ENCODE peak calls at places on chromosomes 12 and 14, in ten cellular contexts. Y is AG09309; Z is uterus; T is fibroblast of mammary gland; S is A549; J is H1; D is mammary epithelial cell; U is Caco-2; E is cardiac fibroblast; M is CD8-positive, alpha-beta T cell. Q is an unnamed sample.

GRCh38 chr12:84661732-84662326 is 250.8 kb downstream of the SLC6A15 start:
- DNase-seq in Y (peak; percentile 54), Z (no peak), T (peak; percentile 57), S (no peak), J (no peak), D (peak; percentile 32), U (no peak), E (peak; percentile 3), M (no peak), Q (peak; percentile 45)

GRCh38 chr12:65355461-65355860 is 77.0 kb downstream of the MSRB3 start:
- DNase-seq in Y (no peak), Z (no peak), T (peak; percentile 55), S (no peak), J (no peak), D (no peak), U (no peak), E (peak; percentile 30), M (no peak), Q (peak; percentile 70)

GRCh38 chr12:114913871-114914801 is 230.2 kb upstream of the TBX3 start:
- DNase-seq in Y (peak; percentile 25), Z (no peak), T (peak; percentile 91), S (peak; percentile 44), J (no peak), D (peak; percentile 77), U (no peak), E (peak; percentile 47), M (no peak), Q (peak; percentile 24)

GRCh38 chr12:100687686-100688085 is 106.9 kb upstream of the ANO4 start:
- DNase-seq in Y (no peak), Z (no peak), T (no peak), S (no peak), J (no peak), D (no peak), U (no peak), E (no peak), M (no peak), Q (no peak)

GRCh38 chr12:91952916-91953315 is 192.7 kb downstream of the BTG1 start:
- DNase-seq in Y (no peak), Z (no peak), T (no peak), S (no peak), J (no peak), D (no peak), U (peak; percentile 7), E (no peak), M (no peak), Q (no peak)

GRCh38 chr14:56580317-56580711 is 716 bp downstream of the TMEM260 start:
- DNase-seq in Y (no peak), Z (no peak), T (no peak), S (no peak), J (no peak), D (no peak), U (no peak), E (no peak), M (no peak), Q (no peak)

GRCh38 chr12:49293056-49293956 is 1.6 kb upstream of the PRPH start:
- DNase-seq in Y (no peak), Z (peak; percentile 56), T (no peak), S (no peak), J (no peak), D (no peak), U (no peak), E (no peak), M (no peak), Q (no peak)

GRCh38 chr12:29616664-29617409 is 119.4 kb upstream of the OVCH1 start:
- DNase-seq in Y (no peak), Z (no peak), T (peak; percentile 99), S (no peak), J (no peak), D (peak; percentile 92), U (no peak), E (peak; percentile 97), M (no peak), Q (peak; percentile 90)

GRCh38 chr14:105026789-105027563 is 6.1 kb upstream of the CDCA4 start:
- DNase-seq in Y (no peak), Z (no peak), T (peak; percentile 80), S (no peak), J (no peak), D (no peak), U (no peak), E (peak; percentile 75), M (no peak), Q (peak; percentile 75)

GRCh38 chr12:125081427-125081826 is 16.2 kb downstream of the AACS start:
- DNase-seq in Y (no peak), Z (no peak), T (no peak), S (no peak), J (no peak), D (no peak), U (no peak), E (no peak), M (no peak), Q (no peak)

GRCh38 chr12:104715562-104716182 is 242.4 kb downstream of the SLC41A2 start:
- DNase-seq in Y (no peak), Z (no peak), T (no peak), S (no peak), J (no peak), D (no peak), U (no peak), E (no peak), M (no peak), Q (no peak)

GRCh38 chr12:132803883-132804282 is 24.8 kb downstream of the GOLGA3 start:
- DNase-seq in Y (peak; percentile 11), Z (peak; percentile 66), T (peak; percentile 88), S (no peak), J (no peak), D (peak; percentile 63), U (no peak), E (no peak), M (no peak), Q (peak; percentile 20)

GRCh38 chr12:104790296-104791125 is 167.6 kb downstream of the SLC41A2 start:
- DNase-seq in Y (no peak), Z (peak; percentile 37), T (peak; percentile 10), S (peak; percentile 32), J (no peak), D (no peak), U (peak; percentile 54), E (peak; percentile 29), M (peak; percentile 52), Q (no peak)

GRCh38 chr14:93861846-93862641 is 65.1 kb upstream of the FAM181A start:
- DNase-seq in Y (no peak), Z (no peak), T (no peak), S (no peak), J (no peak), D (no peak), U (no peak), E (no peak), M (no peak), Q (no peak)
- H3K4me3 ChIP-seq in Y (no peak overlapping the region), Z (no peak overlapping the region), T (no peak overlapping the region), S (no peak overlapping the region), J (no peak overlapping the region), D (no peak overlapping the region), U (no peak overlapping the region), E (no peak overlapping the region), M (no peak overlapping the region), Q (no peak overlapping the region)

DNA sequence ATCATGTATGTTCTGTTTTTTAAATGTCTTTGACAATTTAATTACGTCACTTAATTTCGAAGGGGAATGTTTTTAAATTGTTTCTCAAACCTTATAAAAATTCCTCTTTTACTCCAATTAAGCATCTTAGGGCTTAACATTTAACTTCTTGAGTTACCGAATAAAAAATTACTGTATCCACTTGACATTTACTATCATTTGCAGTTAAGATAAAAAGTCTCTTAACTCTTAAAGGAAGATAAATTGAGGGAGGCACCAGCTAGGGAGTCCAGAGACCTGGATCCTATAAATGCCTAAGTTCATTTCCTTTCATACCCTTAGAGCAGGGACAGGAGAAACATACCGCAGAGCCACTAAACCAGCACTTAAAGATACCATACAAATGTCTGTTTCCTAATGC is 71.5 kb downstream of the GALNT4 start:
- DNase-seq in Y (no peak), Z (no peak), T (no peak), S (no peak), J (no peak), D (no peak), U (no peak), E (no peak), M (no peak), Q (no peak)
- TF ChIP-seq CTCF in Y (no peak), Z (no peak), T (no peak), S (no peak), J (no peak), D (no peak), U (no peak), E (no peak), M (no peak), Q (no peak)

DNA sequence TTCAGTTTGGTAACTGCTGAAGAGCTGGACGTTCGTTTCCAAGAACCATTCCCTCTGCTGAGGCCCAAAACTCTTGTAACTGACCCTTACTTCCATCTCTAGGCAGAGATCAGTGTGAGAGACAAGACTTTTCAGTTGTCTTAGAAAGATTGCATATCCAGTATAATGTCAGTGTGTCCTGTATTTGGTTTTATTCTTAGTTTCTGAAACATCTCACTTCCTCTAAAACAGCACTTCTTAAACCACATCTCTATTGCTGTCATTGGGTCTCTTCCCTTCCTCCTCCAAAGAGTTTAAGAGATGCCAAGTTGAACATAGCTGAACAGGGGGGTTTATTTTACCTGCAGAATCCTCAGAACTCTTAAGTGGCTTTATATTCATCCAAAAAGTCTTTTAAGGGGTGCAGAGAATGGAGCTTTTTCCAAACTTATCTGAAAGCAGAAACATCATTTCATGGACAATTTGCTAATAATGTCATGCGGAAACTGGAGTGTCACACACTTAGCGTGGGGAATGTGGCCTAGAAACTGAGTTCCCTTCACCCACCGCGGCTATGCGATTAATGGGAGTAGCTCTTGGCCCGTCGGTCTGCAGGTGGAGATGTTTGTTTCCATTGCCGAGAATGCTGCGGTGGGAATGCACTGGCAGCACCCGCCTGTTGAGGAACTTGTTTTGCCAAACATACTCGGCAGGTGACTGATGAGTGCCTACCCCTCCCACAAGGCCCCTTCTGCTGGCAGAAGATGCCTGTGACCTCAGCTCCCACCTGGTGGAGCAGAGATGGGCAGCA is 148.2 kb downstream of the ADGRD1 start:
- DNase-seq in Y (no peak), Z (no peak), T (no peak), S (no peak), J (no peak), D (no peak), U (no peak), E (no peak), M (no peak), Q (no peak)
- H3K4me3 ChIP-seq in Y (no peak overlapping the region), Z (no peak overlapping the region), T (no peak overlapping the region), S (no peak overlapping the region), J (no peak overlapping the region), D (no peak overlapping the region), U (no peak overlapping the region), E (no peak overlapping the region), M (no peak overlapping the region), Q (no peak overlapping the region)

DNA sequence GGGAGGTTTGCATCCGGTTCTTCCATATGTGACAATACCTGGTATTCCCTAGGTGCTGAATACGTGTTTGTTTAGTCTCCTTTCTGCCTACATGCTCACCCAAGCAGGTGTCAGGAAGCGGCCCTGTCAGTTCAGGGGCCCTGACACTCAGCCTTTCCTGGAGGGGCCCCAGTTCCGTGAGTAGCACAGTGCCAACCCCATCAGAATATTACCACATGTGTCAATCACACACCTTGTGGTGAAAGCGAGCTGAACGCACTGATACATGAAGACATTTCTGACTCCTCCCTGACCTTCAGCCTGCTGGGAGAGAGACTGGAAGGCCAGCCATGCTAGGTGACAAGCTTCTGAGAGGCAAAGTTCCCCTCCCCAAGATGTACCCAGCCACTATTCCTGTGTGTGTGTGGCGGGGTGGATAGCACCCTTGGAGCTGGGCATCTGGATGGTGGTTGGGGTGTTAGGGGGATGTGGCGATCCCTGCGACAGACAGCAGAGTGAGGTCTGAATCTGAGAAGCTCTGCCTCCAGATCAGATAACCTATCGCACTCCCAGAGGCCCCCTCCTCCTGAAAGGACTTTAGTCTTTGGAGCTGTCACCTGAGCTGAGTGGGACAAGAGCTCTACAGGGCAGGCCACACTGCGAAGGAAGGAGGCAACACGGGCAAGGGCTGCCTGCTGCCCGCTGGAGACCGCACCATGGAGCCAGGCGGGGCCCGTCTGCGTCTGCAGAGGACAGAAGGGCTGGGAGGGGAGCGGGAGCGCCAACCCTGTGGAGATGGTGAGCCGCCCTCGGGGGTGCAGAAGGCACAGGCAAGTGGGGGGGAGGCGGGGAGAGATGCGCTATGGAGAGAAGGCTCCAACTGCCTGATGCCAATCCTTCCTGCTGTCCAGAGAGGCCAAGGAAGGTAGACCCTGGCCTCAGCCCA is at the start of gene SOAT2:
- DNase-seq in Y (no peak), Z (no peak), T (no peak), S (no peak), J (no peak), D (no peak), U (peak; percentile 60), E (no peak), M (peak; percentile 57), Q (no peak)
- TF ChIP-seq CTCF in Y (no peak), Z (no peak), T (no peak), S (no peak), J (no peak), D (no peak), U (no peak), E (no peak), M (no peak), Q (no peak)